ENCODE peak calls at places on chromosomes 6 and 20, in four cellular contexts. L is stomach, D is esophagus muscularis mucosa, N is sigmoid colon. H is an unnamed sample.

GRCh38 chr6:127267742-127268588 is 1.3 kb downstream of the RNF146 start:
- DNase-seq in D (no peak), N (no peak), L (no peak), H (no peak)

GRCh38 chr6:26021350-26022165 is 59.0 kb downstream of the TRIM38 start:
- DNase-seq in L (peak; percentile 93), N (peak; percentile 98), D (peak; percentile 98), H (peak; percentile 95)

GRCh38 chr20:37649017-37649416 is 44.8 kb upstream of the CTNNBL1 start:
- DNase-seq in N (no peak), D (no peak), L (no peak), H (no peak)

GRCh38 chr6:130778946-130779657 is 48.1 kb upstream of the SMLR1 start:
- DNase-seq in L (no peak), D (no peak), N (no peak), H (no peak)

GRCh38 chr6:165987483-165988305 is 180.0 kb downstream of the TBXT start:
- DNase-seq in L (peak; percentile 54), N (peak; percentile 98), D (no peak), H (no peak)

GRCh38 chr6:78808356-78808891 is 58.9 kb upstream of the IRAK1BP1 start:
- DNase-seq in N (no peak), D (no peak), L (no peak), H (peak; percentile 1)

GRCh38 chr20:58225490-58226200 is 2.8 kb downstream of the ANKRD60 start:
- DNase-seq in N (peak; percentile 30), D (no peak), L (no peak), H (no peak)

GRCh38 chr6:140774080-140774505 is 1358.6 kb upstream of the GJE1 start:
- DNase-seq in D (no peak), L (no peak), N (no peak), H (no peak)

GRCh38 chr6:116941727-116942126 is 64.7 kb downstream of the RFX6 start:
- DNase-seq in L (no peak), N (no peak), D (no peak), H (no peak)

GRCh38 chr6:87366428-87366827 is 21.8 kb downstream of the C6orf163 start:
- DNase-seq in L (no peak), N (no peak), D (no peak), H (no peak)

GRCh38 chr6:80145921-80146320 is 39.5 kb downstream of the BCKDHB start:
- DNase-seq in L (no peak), D (no peak), N (no peak), H (no peak)

GRCh38 chr20:329325-329695 is 4.0 kb downstream of the SOX12 start:
- DNase-seq in N (no peak), D (no peak), L (no peak), H (no peak)
- TF ChIP-seq POLR2AphosphoS5 in N (no peak), D (no peak), L (no peak), H (no peak)

GRCh38 chr6:43628392-43629103 is 516 bp downstream of the GTPBP2 start:
- DNase-seq in N (peak; percentile 83), L (peak; percentile 51), D (no peak), H (no peak)
- TF ChIP-seq POLR2A in N (no peak), L (no peak), D (no peak), H (peak; percentile 1)

GRCh38 chr20:6637160-6637579 is 130.3 kb upstream of the BMP2 start:
- DNase-seq in N (no peak), L (no peak), D (peak; percentile 62), H (no peak)

GRCh38 chr20:6632187-6632586 is 135.3 kb upstream of the BMP2 start:
- DNase-seq in D (peak; percentile 70), L (no peak), N (no peak), H (no peak)

GRCh38 chr20:6641012-6641411 is 126.5 kb upstream of the BMP2 start:
- DNase-seq in L (no peak), N (no peak), D (no peak), H (no peak)

GRCh38 chr20:6635034-6635736 is 132.3 kb upstream of the BMP2 start:
- DNase-seq in D (no peak), N (no peak), L (no peak), H (no peak)

DNA sequence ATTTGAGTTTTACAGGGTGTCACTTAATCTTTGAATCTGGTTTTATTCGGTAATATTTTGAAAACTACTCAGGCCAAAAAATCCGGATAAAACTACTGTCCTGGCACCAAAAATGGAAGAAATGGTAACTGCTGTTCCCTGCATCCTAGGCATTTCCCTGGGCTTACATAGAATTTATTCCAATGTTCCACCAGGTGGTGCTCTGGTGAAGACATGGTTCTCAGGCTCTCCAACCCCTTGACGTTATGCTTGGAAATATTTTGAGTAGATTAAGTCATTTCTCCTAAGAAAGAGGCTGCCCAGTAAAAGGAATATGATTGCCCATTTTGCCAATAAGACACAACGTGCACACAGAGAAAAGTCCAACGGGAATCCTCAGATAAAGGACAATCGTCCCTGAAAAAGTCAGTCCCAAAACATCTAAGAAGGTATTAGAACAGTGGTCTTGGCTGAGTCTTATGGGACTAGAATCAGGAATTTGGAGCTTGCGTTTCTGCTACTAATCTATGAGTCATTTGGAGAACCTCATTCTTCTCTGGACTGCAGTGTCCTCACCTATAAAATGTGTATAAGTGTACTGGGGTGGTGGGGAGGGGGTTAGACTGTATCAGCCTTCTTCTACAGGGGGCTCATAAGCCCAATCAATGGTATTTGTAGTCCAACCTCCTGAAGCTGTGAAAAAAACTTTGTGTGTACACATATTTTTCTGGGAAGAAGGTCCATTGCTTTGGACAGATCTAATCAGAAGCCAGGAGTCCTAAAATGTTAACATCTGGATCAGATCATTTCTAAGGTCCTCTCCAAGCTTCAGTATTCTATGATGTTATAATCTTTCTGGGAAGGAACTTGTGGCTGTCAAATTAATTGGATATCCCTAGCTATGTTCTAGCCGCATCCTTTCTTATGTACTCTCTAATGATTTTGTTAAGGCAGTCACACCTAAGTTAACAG is 131.0 kb upstream of the BMP2 start:
- DNase-seq in N (no peak), D (peak; percentile 79), L (no peak), H (peak; percentile 28)
- TF ChIP-seq CTCF in N (peak; percentile 19), D (peak; percentile 13), L (peak; percentile 65), H (peak; percentile 74)

GRCh38 chr6:104623052-104623690 is 236.5 kb downstream of the HACE1 start:
- DNase-seq in L (no peak), N (no peak), D (no peak), H (no peak)
- TF ChIP-seq POLR2AphosphoS5 in L (no peak), N (no peak), D (no peak), H (no peak)

GRCh38 chr6:157023958-157024357 is 246.8 kb downstream of the ARID1B start:
- DNase-seq in N (no peak), D (no peak), L (no peak), H (no peak)

GRCh38 chr6:157019733-157020132 is 242.6 kb downstream of the ARID1B start:
- DNase-seq in N (no peak), D (no peak), L (no peak), H (no peak)

GRCh38 chr6:157021267-157022021 is 244.3 kb downstream of the ARID1B start:
- DNase-seq in L (peak; percentile 90), N (peak; percentile 97), D (peak; percentile 96), H (peak; percentile 97)

GRCh38 chr6:157020398-157021266 is 243.5 kb downstream of the ARID1B start:
- DNase-seq in D (peak; percentile 95), N (no peak), L (no peak), H (peak; percentile 92)

GRCh38 chr6:157022022-157022740 is 245.0 kb downstream of the ARID1B start:
- DNase-seq in N (peak; percentile 96), L (peak; percentile 89), D (peak; percentile 98), H (peak; percentile 97)
- TF ChIP-seq POLR2A in N (peak; percentile 32), L (no peak), D (peak; percentile 16), H (no peak)

DNA sequence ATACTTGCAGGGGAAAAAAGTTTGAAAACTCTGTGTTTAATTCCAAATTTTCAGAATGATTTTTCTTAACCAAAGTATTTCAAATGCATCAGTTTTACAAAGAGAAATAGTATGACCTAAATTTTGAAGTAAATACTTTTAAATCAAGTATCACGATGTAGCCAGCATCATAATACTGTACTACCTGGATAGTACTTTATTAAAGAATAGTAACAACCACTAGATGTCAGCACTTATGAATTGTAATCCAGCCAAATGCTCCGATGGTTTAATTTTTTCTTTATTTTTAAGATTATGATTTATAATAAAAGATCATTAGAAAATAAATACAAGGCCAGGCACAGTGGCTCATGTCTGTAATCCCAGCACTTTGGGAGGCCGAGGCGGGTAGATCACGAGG is 37.2 kb upstream of the HACE1 start:
- DNase-seq in L (no peak), N (no peak), D (no peak), H (no peak)
- TF ChIP-seq CTCF in L (no peak), N (no peak), D (peak; percentile 14), H (no peak)

GRCh38 chr20:2468581-2469407 is 1.8 kb downstream of the SNRPB start:
- DNase-seq in N (no peak), L (no peak), D (peak; percentile 31), H (no peak)
- TF ChIP-seq POLR2AphosphoS5 in N (no peak), L (no peak), D (no peak), H (no peak)

GRCh38 chr6:105898286-105898685 is 187.8 kb upstream of the PRDM1 start:
- DNase-seq in N (no peak), D (no peak), L (no peak), H (no peak)
- TF ChIP-seq POLR2A in N (no peak), D (no peak), L (no peak), H (no peak)

GRCh38 chr20:17925300-17925939 is 43.2 kb downstream of the SNX5 start:
- DNase-seq in N (no peak), D (no peak), L (no peak), H (no peak)
- TF ChIP-seq CTCF in N (no peak), D (no peak), L (no peak), H (no peak)

GRCh38 chr6:52666523-52666922 is 4.4 kb upstream of the TMEM14A start:
- DNase-seq in D (no peak), L (no peak), N (no peak), H (no peak)
- TF ChIP-seq POLR2AphosphoS5 in D (no peak), L (no peak), N (no peak), H (no peak)